ENCODE peak calls at places on chromosome 7, in ten cellular contexts. One of them, this sample, is unnamed.

GRCh38 chr7:54778696-54779285 is 19.8 kb upstream of the SEC61G start:
- DNase-seq in stimulated activated CD8-positive, alpha-beta memory T cell treated with anti-CD3 and anti-CD28 coated beads, Interleukin-15, amount 100 ng/mL, for 24 hours: no peak
- DNase-seq in Karpas-422: no peak
- DNase-seq in Caco-2: no peak
- DNase-seq in activated CD4-positive, alpha-beta T cell treated with anti-CD3 and anti-CD28 coated beads, Interleukin-2, amount 10 ng/mL, durations not matched to agents 7 days and 5 days: no peak
- DNase-seq in brain microvascular endothelial cell: no peak
- DNase-seq in effector CD4-positive, alpha-beta T cell: no peak
- DNase-seq in HFF-Myc: no peak
- DNase-seq in left ventricle myocardium superior: no peak
- DNase-seq in iris pigment epithelial cell: peak; percentile 34
- DNase-seq in this sample: no peak

GRCh38 chr7:72493850-72494661 is 81.9 kb upstream of the CALN1 start:
- DNase-seq in Caco-2: peak; percentile 68
- DNase-seq in effector CD4-positive, alpha-beta T cell: peak; percentile 24
- DNase-seq in HFF-Myc: peak; percentile 7
- DNase-seq in stimulated activated CD8-positive, alpha-beta memory T cell treated with anti-CD3 and anti-CD28 coated beads, Interleukin-15, amount 100 ng/mL, for 24 hours: peak; percentile 38
- DNase-seq in brain microvascular endothelial cell: peak; percentile 43
- DNase-seq in left ventricle myocardium superior: peak; percentile 65
- DNase-seq in iris pigment epithelial cell: peak; percentile 28
- DNase-seq in Karpas-422: peak; percentile 82
- DNase-seq in activated CD4-positive, alpha-beta T cell treated with anti-CD3 and anti-CD28 coated beads, Interleukin-2, amount 10 ng/mL, durations not matched to agents 7 days and 5 days: peak; percentile 64
- DNase-seq in this sample: peak; percentile 3

GRCh38 chr7:2158331-2159175 is 74.2 kb downstream of the MAD1L1 start:
- DNase-seq in HFF-Myc: no peak
- DNase-seq in left ventricle myocardium superior: peak; percentile 24
- DNase-seq in activated CD4-positive, alpha-beta T cell treated with anti-CD3 and anti-CD28 coated beads, Interleukin-2, amount 10 ng/mL, durations not matched to agents 7 days and 5 days: no peak
- DNase-seq in brain microvascular endothelial cell: no peak
- DNase-seq in Caco-2: peak; percentile 33
- DNase-seq in stimulated activated CD8-positive, alpha-beta memory T cell treated with anti-CD3 and anti-CD28 coated beads, Interleukin-15, amount 100 ng/mL, for 24 hours: no peak
- DNase-seq in iris pigment epithelial cell: no peak
- DNase-seq in effector CD4-positive, alpha-beta T cell: no peak
- DNase-seq in Karpas-422: no peak
- DNase-seq in this sample: no peak

GRCh38 chr7:111679944-111680343 is 117.7 kb upstream of the IMMP2L start:
- DNase-seq in HFF-Myc: no peak
- DNase-seq in effector CD4-positive, alpha-beta T cell: no peak
- DNase-seq in brain microvascular endothelial cell: no peak
- DNase-seq in iris pigment epithelial cell: no peak
- DNase-seq in Karpas-422: no peak
- DNase-seq in activated CD4-positive, alpha-beta T cell treated with anti-CD3 and anti-CD28 coated beads, Interleukin-2, amount 10 ng/mL, durations not matched to agents 7 days and 5 days: no peak
- DNase-seq in Caco-2: no peak
- DNase-seq in left ventricle myocardium superior: no peak
- DNase-seq in stimulated activated CD8-positive, alpha-beta memory T cell treated with anti-CD3 and anti-CD28 coated beads, Interleukin-15, amount 100 ng/mL, for 24 hours: no peak
- DNase-seq in this sample: no peak

GRCh38 chr7:95993420-95993819 is 221.1 kb downstream of the DYNC1I1 start:
- DNase-seq in effector CD4-positive, alpha-beta T cell: no peak
- DNase-seq in Karpas-422: peak; percentile 48
- DNase-seq in activated CD4-positive, alpha-beta T cell treated with anti-CD3 and anti-CD28 coated beads, Interleukin-2, amount 10 ng/mL, durations not matched to agents 7 days and 5 days: no peak
- DNase-seq in iris pigment epithelial cell: no peak
- DNase-seq in HFF-Myc: no peak
- DNase-seq in Caco-2: no peak
- DNase-seq in brain microvascular endothelial cell: no peak
- DNase-seq in left ventricle myocardium superior: no peak
- DNase-seq in stimulated activated CD8-positive, alpha-beta memory T cell treated with anti-CD3 and anti-CD28 coated beads, Interleukin-15, amount 100 ng/mL, for 24 hours: no peak
- DNase-seq in this sample: no peak

GRCh38 chr7:7693881-7694280 is 24.5 kb downstream of the RPA3 start:
- DNase-seq in Caco-2: no peak
- DNase-seq in activated CD4-positive, alpha-beta T cell treated with anti-CD3 and anti-CD28 coated beads, Interleukin-2, amount 10 ng/mL, durations not matched to agents 7 days and 5 days: no peak
- DNase-seq in brain microvascular endothelial cell: peak; percentile 30
- DNase-seq in iris pigment epithelial cell: peak; percentile 92
- DNase-seq in left ventricle myocardium superior: no peak
- DNase-seq in HFF-Myc: peak; percentile 26
- DNase-seq in stimulated activated CD8-positive, alpha-beta memory T cell treated with anti-CD3 and anti-CD28 coated beads, Interleukin-15, amount 100 ng/mL, for 24 hours: no peak
- DNase-seq in Karpas-422: no peak
- DNase-seq in effector CD4-positive, alpha-beta T cell: no peak
- DNase-seq in this sample: no peak

GRCh38 chr7:77258014-77258413 is 58.4 kb upstream of the FGL2 start:
- DNase-seq in Caco-2: no peak
- DNase-seq in brain microvascular endothelial cell: peak; percentile 76
- DNase-seq in left ventricle myocardium superior: no peak
- DNase-seq in effector CD4-positive, alpha-beta T cell: no peak
- DNase-seq in HFF-Myc: no peak
- DNase-seq in Karpas-422: no peak
- DNase-seq in activated CD4-positive, alpha-beta T cell treated with anti-CD3 and anti-CD28 coated beads, Interleukin-2, amount 10 ng/mL, durations not matched to agents 7 days and 5 days: no peak
- DNase-seq in iris pigment epithelial cell: peak; percentile 81
- DNase-seq in stimulated activated CD8-positive, alpha-beta memory T cell treated with anti-CD3 and anti-CD28 coated beads, Interleukin-15, amount 100 ng/mL, for 24 hours: no peak
- DNase-seq in this sample: no peak

GRCh38 chr7:48471206-48471605 is 299.9 kb downstream of the ABCA13 start:
- DNase-seq in left ventricle myocardium superior: no peak
- DNase-seq in HFF-Myc: no peak
- DNase-seq in effector CD4-positive, alpha-beta T cell: no peak
- DNase-seq in iris pigment epithelial cell: no peak
- DNase-seq in Caco-2: no peak
- DNase-seq in brain microvascular endothelial cell: no peak
- DNase-seq in stimulated activated CD8-positive, alpha-beta memory T cell treated with anti-CD3 and anti-CD28 coated beads, Interleukin-15, amount 100 ng/mL, for 24 hours: no peak
- DNase-seq in Karpas-422: no peak
- DNase-seq in activated CD4-positive, alpha-beta T cell treated with anti-CD3 and anti-CD28 coated beads, Interleukin-2, amount 10 ng/mL, durations not matched to agents 7 days and 5 days: no peak
- DNase-seq in this sample: no peak

GRCh38 chr7:70135656-70136055 is 537.4 kb downstream of the AUTS2 start:
- DNase-seq in brain microvascular endothelial cell: no peak
- DNase-seq in iris pigment epithelial cell: no peak
- DNase-seq in effector CD4-positive, alpha-beta T cell: no peak
- DNase-seq in Caco-2: no peak
- DNase-seq in HFF-Myc: no peak
- DNase-seq in Karpas-422: no peak
- DNase-seq in left ventricle myocardium superior: no peak
- DNase-seq in stimulated activated CD8-positive, alpha-beta memory T cell treated with anti-CD3 and anti-CD28 coated beads, Interleukin-15, amount 100 ng/mL, for 24 hours: no peak
- DNase-seq in activated CD4-positive, alpha-beta T cell treated with anti-CD3 and anti-CD28 coated beads, Interleukin-2, amount 10 ng/mL, durations not matched to agents 7 days and 5 days: no peak
- DNase-seq in this sample: no peak

GRCh38 chr7:159027803-159028455 is 116.7 kb downstream of the VIPR2 start:
- DNase-seq in Caco-2: no peak
- DNase-seq in left ventricle myocardium superior: no peak
- DNase-seq in Karpas-422: peak; percentile 46
- DNase-seq in iris pigment epithelial cell: no peak
- DNase-seq in activated CD4-positive, alpha-beta T cell treated with anti-CD3 and anti-CD28 coated beads, Interleukin-2, amount 10 ng/mL, durations not matched to agents 7 days and 5 days: no peak
- DNase-seq in stimulated activated CD8-positive, alpha-beta memory T cell treated with anti-CD3 and anti-CD28 coated beads, Interleukin-15, amount 100 ng/mL, for 24 hours: no peak
- DNase-seq in brain microvascular endothelial cell: no peak
- DNase-seq in HFF-Myc: no peak
- DNase-seq in effector CD4-positive, alpha-beta T cell: no peak
- DNase-seq in this sample: no peak

GRCh38 chr7:43169076-43169475 is 56.6 kb downstream of the HECW1 start:
- DNase-seq in Karpas-422: no peak
- DNase-seq in HFF-Myc: no peak
- DNase-seq in effector CD4-positive, alpha-beta T cell: no peak
- DNase-seq in brain microvascular endothelial cell: no peak
- DNase-seq in left ventricle myocardium superior: no peak
- DNase-seq in activated CD4-positive, alpha-beta T cell treated with anti-CD3 and anti-CD28 coated beads, Interleukin-2, amount 10 ng/mL, durations not matched to agents 7 days and 5 days: no peak
- DNase-seq in Caco-2: no peak
- DNase-seq in stimulated activated CD8-positive, alpha-beta memory T cell treated with anti-CD3 and anti-CD28 coated beads, Interleukin-15, amount 100 ng/mL, for 24 hours: no peak
- DNase-seq in iris pigment epithelial cell: no peak
- DNase-seq in this sample: no peak

GRCh38 chr7:15015545-15016314 is 113.2 kb upstream of the DGKB start:
- DNase-seq in brain microvascular endothelial cell: peak; percentile 42
- DNase-seq in stimulated activated CD8-positive, alpha-beta memory T cell treated with anti-CD3 and anti-CD28 coated beads, Interleukin-15, amount 100 ng/mL, for 24 hours: no peak
- DNase-seq in activated CD4-positive, alpha-beta T cell treated with anti-CD3 and anti-CD28 coated beads, Interleukin-2, amount 10 ng/mL, durations not matched to agents 7 days and 5 days: peak; percentile 9
- DNase-seq in effector CD4-positive, alpha-beta T cell: no peak
- DNase-seq in iris pigment epithelial cell: peak; percentile 61
- DNase-seq in left ventricle myocardium superior: no peak
- DNase-seq in Karpas-422: peak; percentile 72
- DNase-seq in Caco-2: peak; percentile 55
- DNase-seq in HFF-Myc: peak; percentile 40
- DNase-seq in this sample: no peak

GRCh38 chr7:30613366-30614325 is 19.0 kb downstream of the GARS1 start:
- DNase-seq in Karpas-422: no peak
- DNase-seq in Caco-2: no peak
- DNase-seq in iris pigment epithelial cell: peak; percentile 46
- DNase-seq in activated CD4-positive, alpha-beta T cell treated with anti-CD3 and anti-CD28 coated beads, Interleukin-2, amount 10 ng/mL, durations not matched to agents 7 days and 5 days: no peak
- DNase-seq in left ventricle myocardium superior: no peak
- DNase-seq in stimulated activated CD8-positive, alpha-beta memory T cell treated with anti-CD3 and anti-CD28 coated beads, Interleukin-15, amount 100 ng/mL, for 24 hours: no peak
- DNase-seq in HFF-Myc: no peak
- DNase-seq in effector CD4-positive, alpha-beta T cell: no peak
- DNase-seq in brain microvascular endothelial cell: no peak
- DNase-seq in this sample: no peak

GRCh38 chr7:141158562-141158961 is 84.7 kb downstream of the TMEM178B start:
- DNase-seq in HFF-Myc: peak; percentile 31
- DNase-seq in Karpas-422: no peak
- DNase-seq in Caco-2: no peak
- DNase-seq in activated CD4-positive, alpha-beta T cell treated with anti-CD3 and anti-CD28 coated beads, Interleukin-2, amount 10 ng/mL, durations not matched to agents 7 days and 5 days: no peak
- DNase-seq in left ventricle myocardium superior: peak; percentile 46
- DNase-seq in stimulated activated CD8-positive, alpha-beta memory T cell treated with anti-CD3 and anti-CD28 coated beads, Interleukin-15, amount 100 ng/mL, for 24 hours: no peak
- DNase-seq in brain microvascular endothelial cell: peak; percentile 100
- DNase-seq in iris pigment epithelial cell: peak; percentile 97
- DNase-seq in effector CD4-positive, alpha-beta T cell: no peak
- DNase-seq in this sample: no peak

GRCh38 chr7:141153231-141153630 is 79.4 kb downstream of the TMEM178B start:
- DNase-seq in iris pigment epithelial cell: no peak
- DNase-seq in effector CD4-positive, alpha-beta T cell: no peak
- DNase-seq in brain microvascular endothelial cell: no peak
- DNase-seq in stimulated activated CD8-positive, alpha-beta memory T cell treated with anti-CD3 and anti-CD28 coated beads, Interleukin-15, amount 100 ng/mL, for 24 hours: no peak
- DNase-seq in HFF-Myc: no peak
- DNase-seq in left ventricle myocardium superior: no peak
- DNase-seq in Caco-2: no peak
- DNase-seq in activated CD4-positive, alpha-beta T cell treated with anti-CD3 and anti-CD28 coated beads, Interleukin-2, amount 10 ng/mL, durations not matched to agents 7 days and 5 days: no peak
- DNase-seq in Karpas-422: no peak
- DNase-seq in this sample: no peak

GRCh38 chr7:105224884-105225651 is 163.7 kb downstream of the SRPK2 start:
- DNase-seq in left ventricle myocardium superior: no peak
- DNase-seq in iris pigment epithelial cell: peak; percentile 90
- DNase-seq in effector CD4-positive, alpha-beta T cell: no peak
- DNase-seq in HFF-Myc: peak; percentile 81
- DNase-seq in Caco-2: no peak
- DNase-seq in brain microvascular endothelial cell: peak; percentile 80
- DNase-seq in Karpas-422: peak; percentile 42
- DNase-seq in activated CD4-positive, alpha-beta T cell treated with anti-CD3 and anti-CD28 coated beads, Interleukin-2, amount 10 ng/mL, durations not matched to agents 7 days and 5 days: no peak
- DNase-seq in stimulated activated CD8-positive, alpha-beta memory T cell treated with anti-CD3 and anti-CD28 coated beads, Interleukin-15, amount 100 ng/mL, for 24 hours: no peak
- DNase-seq in this sample: no peak

GRCh38 chr7:38382627-38383026 is 109.2 kb upstream of the TARP start:
- DNase-seq in effector CD4-positive, alpha-beta T cell: no peak
- DNase-seq in Karpas-422: no peak
- DNase-seq in activated CD4-positive, alpha-beta T cell treated with anti-CD3 and anti-CD28 coated beads, Interleukin-2, amount 10 ng/mL, durations not matched to agents 7 days and 5 days: no peak
- DNase-seq in HFF-Myc: no peak
- DNase-seq in Caco-2: no peak
- DNase-seq in iris pigment epithelial cell: peak; percentile 52
- DNase-seq in stimulated activated CD8-positive, alpha-beta memory T cell treated with anti-CD3 and anti-CD28 coated beads, Interleukin-15, amount 100 ng/mL, for 24 hours: no peak
- DNase-seq in brain microvascular endothelial cell: no peak
- DNase-seq in left ventricle myocardium superior: no peak
- DNase-seq in this sample: no peak

GRCh38 chr7:1536768-1537630 is 6.5 kb downstream of the MAFK start:
- DNase-seq in left ventricle myocardium superior: peak; percentile 97
- DNase-seq in iris pigment epithelial cell: peak; percentile 99
- DNase-seq in HFF-Myc: peak; percentile 90
- DNase-seq in effector CD4-positive, alpha-beta T cell: no peak
- DNase-seq in Karpas-422: no peak
- DNase-seq in stimulated activated CD8-positive, alpha-beta memory T cell treated with anti-CD3 and anti-CD28 coated beads, Interleukin-15, amount 100 ng/mL, for 24 hours: no peak
- DNase-seq in brain microvascular endothelial cell: peak; percentile 99
- DNase-seq in Caco-2: peak; percentile 98
- DNase-seq in activated CD4-positive, alpha-beta T cell treated with anti-CD3 and anti-CD28 coated beads, Interleukin-2, amount 10 ng/mL, durations not matched to agents 7 days and 5 days: no peak
- DNase-seq in this sample: no peak